ENCODE peak calls at places on chromosomes 13 and 19, in nine cellular contexts. One of them, this sample, is unnamed.
A peak's percentile ranks its signal among the peaks of the same experiment; 100 is the strongest.

GRCh38 chr19:7868671-7869452 is 5.3 kb downstream of the PRR36 start:
- DNase-seq in stimulated activated CD4-positive, alpha-beta T cell treated with anti-CD3 and anti-CD28 coated beads, Interleukin-1b, Interleukin-23, amount 100 ng/mL, for 1 hour: peak; percentile 67
- DNase-seq in lower leg skin: peak; percentile 56
- DNase-seq in iPS-NIHi11: peak; percentile 76
- DNase-seq in activated CD8-positive, alpha-beta memory T cell treated with anti-CD3 and anti-CD28 coated beads for 4 hours: peak; percentile 51
- DNase-seq in effector memory CD4-positive, alpha-beta T cell: peak; percentile 73
- DNase-seq in AG20443: peak; percentile 85
- DNase-seq in effector memory CD8-positive, alpha-beta T cell: peak; percentile 89
- DNase-seq in RCC 7860: peak; percentile 61
- DNase-seq in this sample: peak; percentile 53

GRCh38 chr19:18440421-18440877 is 2.5 kb upstream of the ISYNA1 start:
- DNase-seq in stimulated activated CD4-positive, alpha-beta T cell treated with anti-CD3 and anti-CD28 coated beads, Interleukin-1b, Interleukin-23, amount 100 ng/mL, for 1 hour: no peak
- DNase-seq in lower leg skin: no peak
- DNase-seq in iPS-NIHi11: peak; percentile 69
- DNase-seq in activated CD8-positive, alpha-beta memory T cell treated with anti-CD3 and anti-CD28 coated beads for 4 hours: no peak
- DNase-seq in effector memory CD4-positive, alpha-beta T cell: peak; percentile 26
- DNase-seq in AG20443: peak; percentile 34
- DNase-seq in effector memory CD8-positive, alpha-beta T cell: no peak
- DNase-seq in RCC 7860: no peak
- DNase-seq in this sample: no peak

GRCh38 chr13:99196466-99197256 is 4.0 kb upstream of the UBAC2 start:
- DNase-seq in stimulated activated CD4-positive, alpha-beta T cell treated with anti-CD3 and anti-CD28 coated beads, Interleukin-1b, Interleukin-23, amount 100 ng/mL, for 1 hour: no peak
- DNase-seq in lower leg skin: peak; percentile 9
- DNase-seq in iPS-NIHi11: no peak
- DNase-seq in activated CD8-positive, alpha-beta memory T cell treated with anti-CD3 and anti-CD28 coated beads for 4 hours: no peak
- DNase-seq in effector memory CD4-positive, alpha-beta T cell: no peak
- DNase-seq in AG20443: no peak
- DNase-seq in effector memory CD8-positive, alpha-beta T cell: no peak
- DNase-seq in RCC 7860: no peak
- DNase-seq in this sample: no peak

GRCh38 chr13:28568286-28568685 is 73.4 kb upstream of the FLT1 start:
- DNase-seq in stimulated activated CD4-positive, alpha-beta T cell treated with anti-CD3 and anti-CD28 coated beads, Interleukin-1b, Interleukin-23, amount 100 ng/mL, for 1 hour: no peak
- DNase-seq in lower leg skin: peak; percentile 32
- DNase-seq in iPS-NIHi11: no peak
- DNase-seq in activated CD8-positive, alpha-beta memory T cell treated with anti-CD3 and anti-CD28 coated beads for 4 hours: no peak
- DNase-seq in effector memory CD4-positive, alpha-beta T cell: no peak
- DNase-seq in AG20443: no peak
- DNase-seq in effector memory CD8-positive, alpha-beta T cell: no peak
- DNase-seq in RCC 7860: no peak
- DNase-seq in this sample: no peak

GRCh38 chr19:3801412-3802096 is 15.4 kb upstream of the MATK start:
- DNase-seq in stimulated activated CD4-positive, alpha-beta T cell treated with anti-CD3 and anti-CD28 coated beads, Interleukin-1b, Interleukin-23, amount 100 ng/mL, for 1 hour: peak; percentile 25
- DNase-seq in lower leg skin: peak; percentile 20
- DNase-seq in iPS-NIHi11: peak; percentile 82
- DNase-seq in activated CD8-positive, alpha-beta memory T cell treated with anti-CD3 and anti-CD28 coated beads for 4 hours: peak; percentile 43
- DNase-seq in effector memory CD4-positive, alpha-beta T cell: peak; percentile 37
- DNase-seq in AG20443: peak; percentile 64
- DNase-seq in effector memory CD8-positive, alpha-beta T cell: peak; percentile 69
- DNase-seq in RCC 7860: no peak
- DNase-seq in this sample: no peak

GRCh38 chr13:73081256-73081915 is 22.6 kb downstream of the KLF5 start:
- DNase-seq in stimulated activated CD4-positive, alpha-beta T cell treated with anti-CD3 and anti-CD28 coated beads, Interleukin-1b, Interleukin-23, amount 100 ng/mL, for 1 hour: no peak
- DNase-seq in lower leg skin: no peak
- DNase-seq in iPS-NIHi11: no peak
- DNase-seq in activated CD8-positive, alpha-beta memory T cell treated with anti-CD3 and anti-CD28 coated beads for 4 hours: no peak
- DNase-seq in effector memory CD4-positive, alpha-beta T cell: no peak
- DNase-seq in AG20443: no peak
- DNase-seq in effector memory CD8-positive, alpha-beta T cell: no peak
- DNase-seq in RCC 7860: no peak
- DNase-seq in this sample: no peak

GRCh38 chr19:27735314-27735713 is 1477.6 kb downstream of the UQCRFS1 start:
- DNase-seq in stimulated activated CD4-positive, alpha-beta T cell treated with anti-CD3 and anti-CD28 coated beads, Interleukin-1b, Interleukin-23, amount 100 ng/mL, for 1 hour: no peak
- DNase-seq in lower leg skin: no peak
- DNase-seq in iPS-NIHi11: no peak
- DNase-seq in activated CD8-positive, alpha-beta memory T cell treated with anti-CD3 and anti-CD28 coated beads for 4 hours: no peak
- DNase-seq in effector memory CD4-positive, alpha-beta T cell: no peak
- DNase-seq in AG20443: no peak
- DNase-seq in effector memory CD8-positive, alpha-beta T cell: no peak
- DNase-seq in RCC 7860: no peak
- DNase-seq in this sample: no peak

GRCh38 chr19:27833031-27833430 is 1379.9 kb downstream of the UQCRFS1 start:
- DNase-seq in stimulated activated CD4-positive, alpha-beta T cell treated with anti-CD3 and anti-CD28 coated beads, Interleukin-1b, Interleukin-23, amount 100 ng/mL, for 1 hour: no peak
- DNase-seq in lower leg skin: no peak
- DNase-seq in iPS-NIHi11: no peak
- DNase-seq in activated CD8-positive, alpha-beta memory T cell treated with anti-CD3 and anti-CD28 coated beads for 4 hours: no peak
- DNase-seq in effector memory CD4-positive, alpha-beta T cell: no peak
- DNase-seq in AG20443: no peak
- DNase-seq in effector memory CD8-positive, alpha-beta T cell: no peak
- DNase-seq in RCC 7860: no peak
- DNase-seq in this sample: no peak

GRCh38 chr19:48659768-48660167 is 13.0 kb downstream of the NTN5 start:
- DNase-seq in stimulated activated CD4-positive, alpha-beta T cell treated with anti-CD3 and anti-CD28 coated beads, Interleukin-1b, Interleukin-23, amount 100 ng/mL, for 1 hour: no peak
- DNase-seq in lower leg skin: no peak
- DNase-seq in iPS-NIHi11: peak; percentile 44
- DNase-seq in activated CD8-positive, alpha-beta memory T cell treated with anti-CD3 and anti-CD28 coated beads for 4 hours: no peak
- DNase-seq in effector memory CD4-positive, alpha-beta T cell: no peak
- DNase-seq in AG20443: no peak
- DNase-seq in effector memory CD8-positive, alpha-beta T cell: no peak
- DNase-seq in RCC 7860: no peak
- DNase-seq in this sample: no peak

GRCh38 chr13:110869805-110870706 is 44.8 kb downstream of the ANKRD10 start:
- DNase-seq in stimulated activated CD4-positive, alpha-beta T cell treated with anti-CD3 and anti-CD28 coated beads, Interleukin-1b, Interleukin-23, amount 100 ng/mL, for 1 hour: no peak
- DNase-seq in lower leg skin: peak; percentile 90
- DNase-seq in iPS-NIHi11: peak; percentile 77
- DNase-seq in activated CD8-positive, alpha-beta memory T cell treated with anti-CD3 and anti-CD28 coated beads for 4 hours: no peak
- DNase-seq in effector memory CD4-positive, alpha-beta T cell: no peak
- DNase-seq in AG20443: peak; percentile 96
- DNase-seq in effector memory CD8-positive, alpha-beta T cell: no peak
- DNase-seq in RCC 7860: peak; percentile 99
- DNase-seq in this sample: no peak

GRCh38 chr13:113150545-113151365 is 7.7 kb upstream of the PROZ start:
- DNase-seq in stimulated activated CD4-positive, alpha-beta T cell treated with anti-CD3 and anti-CD28 coated beads, Interleukin-1b, Interleukin-23, amount 100 ng/mL, for 1 hour: no peak
- DNase-seq in lower leg skin: no peak
- DNase-seq in iPS-NIHi11: no peak
- DNase-seq in activated CD8-positive, alpha-beta memory T cell treated with anti-CD3 and anti-CD28 coated beads for 4 hours: no peak
- DNase-seq in effector memory CD4-positive, alpha-beta T cell: no peak
- DNase-seq in AG20443: no peak
- DNase-seq in effector memory CD8-positive, alpha-beta T cell: no peak
- DNase-seq in RCC 7860: no peak
- DNase-seq in this sample: no peak

GRCh38 chr19:45340899-45341453 is 426 bp downstream of the KLC3 start:
- DNase-seq in stimulated activated CD4-positive, alpha-beta T cell treated with anti-CD3 and anti-CD28 coated beads, Interleukin-1b, Interleukin-23, amount 100 ng/mL, for 1 hour: no peak
- DNase-seq in lower leg skin: no peak
- DNase-seq in iPS-NIHi11: peak; percentile 66
- DNase-seq in activated CD8-positive, alpha-beta memory T cell treated with anti-CD3 and anti-CD28 coated beads for 4 hours: no peak
- DNase-seq in effector memory CD4-positive, alpha-beta T cell: no peak
- DNase-seq in AG20443: no peak
- DNase-seq in effector memory CD8-positive, alpha-beta T cell: no peak
- DNase-seq in RCC 7860: no peak
- DNase-seq in this sample: no peak

GRCh38 chr19:3837922-3838321 is 30.9 kb downstream of the ZFR2 start:
- DNase-seq in stimulated activated CD4-positive, alpha-beta T cell treated with anti-CD3 and anti-CD28 coated beads, Interleukin-1b, Interleukin-23, amount 100 ng/mL, for 1 hour: no peak
- DNase-seq in lower leg skin: no peak
- DNase-seq in iPS-NIHi11: no peak
- DNase-seq in activated CD8-positive, alpha-beta memory T cell treated with anti-CD3 and anti-CD28 coated beads for 4 hours: no peak
- DNase-seq in effector memory CD4-positive, alpha-beta T cell: no peak
- DNase-seq in AG20443: no peak
- DNase-seq in effector memory CD8-positive, alpha-beta T cell: no peak
- DNase-seq in RCC 7860: no peak
- DNase-seq in this sample: no peak

GRCh38 chr13:34250151-34250550 is 432.2 kb downstream of the RFC3 start:
- DNase-seq in stimulated activated CD4-positive, alpha-beta T cell treated with anti-CD3 and anti-CD28 coated beads, Interleukin-1b, Interleukin-23, amount 100 ng/mL, for 1 hour: no peak
- DNase-seq in lower leg skin: no peak
- DNase-seq in iPS-NIHi11: no peak
- DNase-seq in activated CD8-positive, alpha-beta memory T cell treated with anti-CD3 and anti-CD28 coated beads for 4 hours: no peak
- DNase-seq in effector memory CD4-positive, alpha-beta T cell: no peak
- DNase-seq in AG20443: no peak
- DNase-seq in effector memory CD8-positive, alpha-beta T cell: no peak
- DNase-seq in RCC 7860: no peak
- DNase-seq in this sample: no peak

GRCh38 chr19:34432797-34433196 is 4.6 kb downstream of the UBA2 start:
- DNase-seq in stimulated activated CD4-positive, alpha-beta T cell treated with anti-CD3 and anti-CD28 coated beads, Interleukin-1b, Interleukin-23, amount 100 ng/mL, for 1 hour: no peak
- DNase-seq in lower leg skin: no peak
- DNase-seq in iPS-NIHi11: no peak
- DNase-seq in activated CD8-positive, alpha-beta memory T cell treated with anti-CD3 and anti-CD28 coated beads for 4 hours: no peak
- DNase-seq in effector memory CD4-positive, alpha-beta T cell: no peak
- DNase-seq in AG20443: no peak
- DNase-seq in effector memory CD8-positive, alpha-beta T cell: no peak
- DNase-seq in RCC 7860: no peak
- DNase-seq in this sample: no peak

GRCh38 chr13:28297341-28297740 is 159.0 kb downstream of the PAN3 start:
- DNase-seq in stimulated activated CD4-positive, alpha-beta T cell treated with anti-CD3 and anti-CD28 coated beads, Interleukin-1b, Interleukin-23, amount 100 ng/mL, for 1 hour: no peak
- DNase-seq in lower leg skin: no peak
- DNase-seq in iPS-NIHi11: peak; percentile 79
- DNase-seq in activated CD8-positive, alpha-beta memory T cell treated with anti-CD3 and anti-CD28 coated beads for 4 hours: no peak
- DNase-seq in effector memory CD4-positive, alpha-beta T cell: no peak
- DNase-seq in AG20443: no peak
- DNase-seq in effector memory CD8-positive, alpha-beta T cell: no peak
- DNase-seq in RCC 7860: no peak
- DNase-seq in this sample: no peak

GRCh38 chr13:113666324-113666660 is 727 bp upstream of the GRK1 start:
- DNase-seq in stimulated activated CD4-positive, alpha-beta T cell treated with anti-CD3 and anti-CD28 coated beads, Interleukin-1b, Interleukin-23, amount 100 ng/mL, for 1 hour: no peak
- DNase-seq in lower leg skin: no peak
- DNase-seq in iPS-NIHi11: no peak
- DNase-seq in activated CD8-positive, alpha-beta memory T cell treated with anti-CD3 and anti-CD28 coated beads for 4 hours: no peak
- DNase-seq in effector memory CD4-positive, alpha-beta T cell: no peak
- DNase-seq in AG20443: no peak
- DNase-seq in effector memory CD8-positive, alpha-beta T cell: no peak
- DNase-seq in RCC 7860: no peak
- DNase-seq in this sample: no peak

GRCh38 chr13:59843040-59843439 is 320.7 kb downstream of the DIAPH3 start:
- DNase-seq in stimulated activated CD4-positive, alpha-beta T cell treated with anti-CD3 and anti-CD28 coated beads, Interleukin-1b, Interleukin-23, amount 100 ng/mL, for 1 hour: no peak
- DNase-seq in lower leg skin: no peak
- DNase-seq in iPS-NIHi11: no peak
- DNase-seq in activated CD8-positive, alpha-beta memory T cell treated with anti-CD3 and anti-CD28 coated beads for 4 hours: no peak
- DNase-seq in effector memory CD4-positive, alpha-beta T cell: no peak
- DNase-seq in AG20443: no peak
- DNase-seq in effector memory CD8-positive, alpha-beta T cell: no peak
- DNase-seq in RCC 7860: no peak
- DNase-seq in this sample: no peak

GRCh38 chr19:43699506-43700367 is 16.1 kb upstream of the IRGC start:
- DNase-seq in stimulated activated CD4-positive, alpha-beta T cell treated with anti-CD3 and anti-CD28 coated beads, Interleukin-1b, Interleukin-23, amount 100 ng/mL, for 1 hour: no peak
- DNase-seq in lower leg skin: no peak
- DNase-seq in iPS-NIHi11: peak; percentile 79
- DNase-seq in activated CD8-positive, alpha-beta memory T cell treated with anti-CD3 and anti-CD28 coated beads for 4 hours: no peak
- DNase-seq in effector memory CD4-positive, alpha-beta T cell: no peak
- DNase-seq in AG20443: peak; percentile 41
- DNase-seq in effector memory CD8-positive, alpha-beta T cell: no peak
- DNase-seq in RCC 7860: no peak
- DNase-seq in this sample: no peak

GRCh38 chr13:43085545-43085944 is 62.2 kb downstream of the DNAJC15 start:
- DNase-seq in stimulated activated CD4-positive, alpha-beta T cell treated with anti-CD3 and anti-CD28 coated beads, Interleukin-1b, Interleukin-23, amount 100 ng/mL, for 1 hour: no peak
- DNase-seq in lower leg skin: no peak
- DNase-seq in iPS-NIHi11: no peak
- DNase-seq in activated CD8-positive, alpha-beta memory T cell treated with anti-CD3 and anti-CD28 coated beads for 4 hours: no peak
- DNase-seq in effector memory CD4-positive, alpha-beta T cell: no peak
- DNase-seq in AG20443: peak; percentile 13
- DNase-seq in effector memory CD8-positive, alpha-beta T cell: no peak
- DNase-seq in RCC 7860: no peak
- DNase-seq in this sample: no peak